ENCODE peak calls at places on chromosomes 5 and 9, in ten cellular contexts. N, W, X, F, E, I, U, Y, P and C are unnamed samples.

GRCh38 chr5:135977375-135977928 is 22.7 kb upstream of the LECT2 start:
- DNase-seq in N (peak), W (peak), X (no peak), F (no peak), E (peak), I (peak), U (no peak), Y (no peak), P (no peak), C (peak)

GRCh38 chr5:95728494-95729114 is 2.5 kb upstream of the RHOBTB3 start:
- DNase-seq in N (no peak), W (no peak), X (no peak), F (no peak), E (no peak), I (no peak), U (peak), Y (peak), P (no peak), C (no peak)

GRCh38 chr9:130110166-130110565 is 56.5 kb downstream of the GPR107 start:
- DNase-seq in N (no peak), W (no peak), X (peak), F (no peak), E (no peak), I (no peak), U (no peak), Y (no peak), P (no peak), C (no peak)

GRCh38 chr5:168851902-168852321 is 272.7 kb upstream of the PANK3 start:
- DNase-seq in N (peak), W (no peak), X (peak), F (peak), E (peak), I (no peak), U (no peak), Y (peak), P (no peak), C (peak)

GRCh38 chr5:160747559-160747958 is 104.5 kb downstream of the ATP10B start:
- DNase-seq in N (no peak), W (no peak), X (no peak), F (no peak), E (no peak), I (no peak), U (no peak), Y (no peak), P (no peak), C (peak)

GRCh38 chr5:66239034-66239433 is 94.9 kb downstream of the SREK1 start:
- DNase-seq in N (no peak), W (no peak), X (no peak), F (no peak), E (no peak), I (no peak), U (no peak), Y (peak), P (no peak), C (no peak)

GRCh38 chr9:37984672-37985611 is 81.0 kb upstream of the SLC25A51 start:
- DNase-seq in N (no peak), W (peak), X (no peak), F (no peak), E (peak), I (no peak), U (peak), Y (peak), P (no peak), C (peak)

GRCh38 chr5:24644757-24645156 is at the start of gene CDH10:
- DNase-seq in N (no peak), W (no peak), X (no peak), F (no peak), E (no peak), I (peak), U (peak), Y (no peak), P (no peak), C (no peak)

GRCh38 chr5:83510199-83510730 is 38.7 kb downstream of the VCAN start:
- DNase-seq in N (no peak), W (no peak), X (no peak), F (no peak), E (no peak), I (no peak), U (no peak), Y (no peak), P (no peak), C (no peak)

GRCh38 chr5:38621331-38621730 is 64.9 kb upstream of the LIFR start:
- DNase-seq in N (no peak), W (no peak), X (no peak), F (no peak), E (no peak), I (no peak), U (no peak), Y (no peak), P (no peak), C (no peak)

GRCh38 chr9:131969469-131969989 is 110.1 kb downstream of the MED27 start:
- DNase-seq in N (no peak), W (no peak), X (no peak), F (no peak), E (no peak), I (no peak), U (no peak), Y (no peak), P (no peak), C (no peak)

DNA sequence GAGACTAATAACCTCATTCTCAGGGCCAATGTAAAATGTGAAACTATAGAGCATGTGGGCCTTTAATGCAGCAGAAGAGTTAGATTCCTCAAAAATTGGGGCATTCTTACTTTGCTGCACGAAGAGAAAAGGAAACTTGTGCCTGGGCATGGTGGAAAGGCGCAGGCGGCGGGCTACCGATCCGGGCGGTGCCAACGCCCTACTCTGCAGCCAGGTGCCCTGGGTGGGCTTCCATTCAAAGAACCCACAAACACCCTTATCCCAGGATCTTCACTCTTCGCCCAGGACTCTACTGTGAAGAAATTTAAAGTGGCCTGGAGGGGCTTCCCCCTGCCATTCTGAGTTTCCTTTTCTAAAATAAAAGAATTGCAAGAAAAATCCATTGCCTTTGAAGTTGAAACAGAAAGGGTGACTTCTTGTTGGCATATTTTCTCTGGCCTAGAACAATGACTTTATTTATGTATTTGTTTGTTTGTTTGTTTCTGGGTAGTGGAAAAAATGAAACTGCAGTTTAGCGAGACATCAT is 124.9 kb downstream of the TMEM161B start:
- DNase-seq in N (peak), W (no peak), X (no peak), F (no peak), E (no peak), I (peak), U (no peak), Y (no peak), P (no peak), C (no peak)
- H3K4me3 ChIP-seq in N (no peak), W (peak), X (no peak), F (no peak), E (peak), I (no peak), U (peak), Y (no peak), P (peak), C (no peak)

DNA sequence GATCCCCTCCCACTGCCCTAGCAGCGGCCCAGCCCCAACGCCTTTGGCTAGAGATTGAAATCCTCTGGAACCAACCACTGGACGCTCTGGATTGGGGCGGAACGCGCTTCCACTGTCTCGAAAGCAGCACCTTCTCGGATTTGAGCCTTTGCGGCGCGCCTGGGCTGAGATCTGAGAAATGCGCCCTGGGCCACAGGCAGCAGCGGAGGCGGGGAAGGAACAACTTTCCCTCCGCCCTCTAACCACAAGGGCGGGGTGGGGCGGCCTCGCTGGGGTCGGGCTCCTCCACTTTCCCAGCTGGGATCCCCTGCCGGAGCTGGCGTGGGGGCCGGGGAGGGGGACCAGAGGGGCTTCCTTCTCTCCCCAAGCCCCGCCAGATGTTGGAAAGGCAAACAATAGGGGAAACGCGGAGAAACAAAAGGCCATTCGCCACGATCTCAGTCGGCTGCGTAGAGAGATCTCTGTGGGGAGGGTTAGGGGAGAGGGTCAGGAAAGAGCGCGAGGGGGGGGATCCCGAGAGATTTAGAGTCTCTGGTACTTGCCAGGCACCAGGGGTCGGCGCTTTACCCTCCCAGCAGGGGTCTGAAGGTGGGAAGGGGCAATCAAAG is 1.2 kb downstream of the MOB3B start:
- DNase-seq in N (peak), W (peak), X (peak), F (no peak), E (peak), I (peak), U (peak), Y (no peak), P (peak), C (peak)
- H3K4me3 ChIP-seq in N (peak), W (peak), X (peak), F (peak), E (peak), I (peak), U (peak), Y (peak), P (peak), C (peak)

GRCh38 chr5:55572011-55572410 is 37.2 kb upstream of the PLPP1 start:
- DNase-seq in N (no peak), W (no peak), X (no peak), F (no peak), E (no peak), I (no peak), U (no peak), Y (no peak), P (no peak), C (peak)
- H3K4me3 ChIP-seq in N (no peak), W (no peak), X (no peak), F (no peak), E (no peak), I (no peak), U (no peak), Y (no peak), P (no peak), C (no peak)

DNA sequence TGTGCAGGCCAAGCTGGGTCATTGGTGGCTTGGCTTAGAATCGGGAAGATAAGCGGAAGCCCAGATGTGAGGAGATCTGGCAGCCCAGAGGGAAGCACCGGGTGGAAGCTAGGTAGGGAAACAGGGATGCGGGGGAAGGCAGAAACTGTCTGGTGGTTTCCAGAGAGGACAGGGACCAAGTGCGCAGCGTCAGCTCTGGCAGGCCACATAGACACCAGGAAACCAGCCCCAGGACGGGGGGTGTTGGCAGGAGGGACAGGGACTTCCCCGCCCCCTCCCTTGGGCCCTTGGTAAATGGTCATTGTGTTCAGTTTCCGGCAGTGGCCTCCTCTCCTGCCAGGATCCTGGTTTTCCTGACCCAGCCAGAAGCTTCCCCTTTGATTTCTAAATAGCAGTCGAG is 2.0 kb downstream of the RALGDS start:
- DNase-seq in N (no peak), W (no peak), X (no peak), F (no peak), E (no peak), I (no peak), U (peak), Y (no peak), P (no peak), C (no peak)
- H3K4me3 ChIP-seq in N (no peak), W (peak), X (no peak), F (no peak), E (no peak), I (no peak), U (peak), Y (no peak), P (peak), C (no peak)

DNA sequence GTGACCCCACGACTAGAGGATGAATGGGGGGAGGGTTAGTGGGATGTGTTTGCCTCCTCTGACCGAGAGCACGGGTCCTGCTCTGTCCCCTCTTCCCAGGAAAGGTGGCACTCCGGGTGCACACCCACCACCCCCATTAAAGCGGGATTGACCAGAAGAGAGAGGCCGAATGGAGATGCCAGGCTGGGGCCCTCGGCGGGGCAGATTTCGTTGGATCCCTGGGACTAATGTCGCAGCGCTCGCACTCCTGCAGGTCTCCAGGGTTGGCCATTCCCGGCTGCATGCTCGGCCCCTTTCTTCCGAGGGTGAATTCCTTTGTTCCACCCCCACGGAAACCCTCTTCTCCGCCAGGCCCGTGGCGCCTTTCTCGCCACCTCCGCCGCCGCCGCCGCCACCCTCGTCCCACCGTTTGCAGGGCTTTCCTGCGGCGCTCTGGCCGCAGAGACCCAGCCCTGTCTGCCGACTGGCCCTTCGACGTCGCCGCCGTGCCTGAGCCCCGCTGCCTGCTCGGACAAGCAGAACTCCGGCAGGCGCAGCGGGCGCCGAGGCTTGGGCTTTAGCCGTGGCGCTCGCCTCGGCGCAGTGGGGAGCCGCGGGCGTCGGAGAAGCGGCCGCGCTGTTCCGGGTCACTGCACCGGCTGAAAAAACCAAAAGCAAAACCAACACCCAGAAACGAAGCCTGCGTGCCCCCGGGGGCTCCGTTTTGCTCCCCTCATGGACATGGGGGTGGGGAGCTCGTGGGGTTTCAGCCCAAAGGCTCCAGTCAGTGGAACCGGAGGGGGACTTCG is 11.8 kb downstream of the LMX1B start:
- DNase-seq in N (no peak), W (no peak), X (no peak), F (no peak), E (no peak), I (no peak), U (no peak), Y (no peak), P (no peak), C (no peak)
- H3K4me3 ChIP-seq in N (peak), W (peak), X (peak), F (no peak), E (no peak), I (no peak), U (no peak), Y (peak), P (peak), C (no peak)

GRCh38 chr5:119218830-119219782 is 136.7 kb upstream of the TNFAIP8 start:
- DNase-seq in N (no peak), W (no peak), X (no peak), F (no peak), E (no peak), I (no peak), U (peak), Y (peak), P (no peak), C (no peak)
- H3K4me3 ChIP-seq in N (no peak), W (no peak), X (no peak), F (no peak), E (no peak), I (no peak), U (no peak), Y (peak), P (no peak), C (no peak)

GRCh38 chr9:36486933-36487481 is 85.7 kb upstream of the MELK start:
- DNase-seq in N (peak), W (peak), X (peak), F (no peak), E (peak), I (peak), U (peak), Y (no peak), P (no peak), C (peak)

GRCh38 chr9:36486454-36486932 is 86.2 kb upstream of the MELK start:
- DNase-seq in N (no peak), W (no peak), X (no peak), F (no peak), E (no peak), I (peak), U (peak), Y (no peak), P (no peak), C (no peak)

GRCh38 chr9:36487482-36488321 is 85.0 kb upstream of the MELK start:
- DNase-seq in N (peak), W (peak), X (peak), F (peak), E (peak), I (peak), U (peak), Y (peak), P (peak), C (peak)

GRCh38 chr9:36485647-36486453 is 85.8 kb upstream of the RNF38 start:
- DNase-seq in N (no peak), W (no peak), X (peak), F (no peak), E (no peak), I (peak), U (peak), Y (peak), P (no peak), C (no peak)

DNA sequence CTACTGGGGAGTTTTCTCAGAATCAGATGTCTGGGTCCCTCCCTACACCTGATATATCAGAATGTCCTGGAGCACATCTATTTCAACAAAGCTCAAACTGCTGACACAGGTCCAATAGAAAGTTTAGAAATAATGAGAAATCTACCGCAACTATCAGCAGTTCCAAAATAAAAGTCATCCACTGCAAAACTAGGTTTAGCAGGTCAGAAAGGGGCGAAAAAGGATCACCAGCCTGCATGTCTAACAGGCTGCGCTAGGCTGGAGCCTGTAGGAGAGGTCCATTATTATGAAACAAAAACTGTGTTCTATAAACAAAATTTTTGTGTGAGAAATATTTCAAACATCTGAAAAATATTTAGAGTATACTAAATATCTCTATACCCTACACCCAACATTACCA is 84.1 kb upstream of the RNF38 start:
- DNase-seq in N (no peak), W (no peak), X (no peak), F (no peak), E (no peak), I (no peak), U (no peak), Y (no peak), P (no peak), C (no peak)
- H3K4me3 ChIP-seq in N (no peak), W (no peak), X (no peak), F (no peak), E (no peak), I (no peak), U (no peak), Y (no peak), P (no peak), C (no peak)

DNA sequence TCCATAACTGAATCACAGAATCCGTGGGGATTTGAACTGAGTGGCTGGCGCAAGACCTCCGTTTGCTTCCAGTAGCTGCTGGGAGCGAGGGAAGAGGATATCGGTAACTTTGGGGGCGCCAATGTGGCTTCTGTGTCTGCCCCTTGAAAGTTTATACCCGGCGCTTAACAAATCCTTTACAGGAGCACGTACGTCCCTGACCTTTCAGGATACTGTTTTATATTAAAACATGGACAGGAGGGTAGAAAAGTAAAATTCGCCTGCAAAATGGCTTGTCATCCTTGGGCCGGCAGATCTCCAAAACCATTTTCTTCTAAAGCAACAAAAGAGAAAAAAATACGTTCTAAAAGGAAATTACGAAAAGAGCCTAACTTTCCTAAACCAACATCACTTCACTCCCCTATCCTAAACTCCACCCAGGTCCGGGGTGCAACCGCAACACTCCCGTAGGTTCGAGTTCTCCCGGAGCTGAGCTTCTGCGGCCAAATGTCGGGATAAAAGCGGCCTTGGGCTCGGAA is 656 bp upstream of the DMRT3 start:
- DNase-seq in N (no peak), W (no peak), X (no peak), F (no peak), E (no peak), I (no peak), U (no peak), Y (no peak), P (no peak), C (no peak)
- H3K4me3 ChIP-seq in N (no peak), W (no peak), X (no peak), F (peak), E (no peak), I (peak), U (no peak), Y (no peak), P (peak), C (no peak)

DNA sequence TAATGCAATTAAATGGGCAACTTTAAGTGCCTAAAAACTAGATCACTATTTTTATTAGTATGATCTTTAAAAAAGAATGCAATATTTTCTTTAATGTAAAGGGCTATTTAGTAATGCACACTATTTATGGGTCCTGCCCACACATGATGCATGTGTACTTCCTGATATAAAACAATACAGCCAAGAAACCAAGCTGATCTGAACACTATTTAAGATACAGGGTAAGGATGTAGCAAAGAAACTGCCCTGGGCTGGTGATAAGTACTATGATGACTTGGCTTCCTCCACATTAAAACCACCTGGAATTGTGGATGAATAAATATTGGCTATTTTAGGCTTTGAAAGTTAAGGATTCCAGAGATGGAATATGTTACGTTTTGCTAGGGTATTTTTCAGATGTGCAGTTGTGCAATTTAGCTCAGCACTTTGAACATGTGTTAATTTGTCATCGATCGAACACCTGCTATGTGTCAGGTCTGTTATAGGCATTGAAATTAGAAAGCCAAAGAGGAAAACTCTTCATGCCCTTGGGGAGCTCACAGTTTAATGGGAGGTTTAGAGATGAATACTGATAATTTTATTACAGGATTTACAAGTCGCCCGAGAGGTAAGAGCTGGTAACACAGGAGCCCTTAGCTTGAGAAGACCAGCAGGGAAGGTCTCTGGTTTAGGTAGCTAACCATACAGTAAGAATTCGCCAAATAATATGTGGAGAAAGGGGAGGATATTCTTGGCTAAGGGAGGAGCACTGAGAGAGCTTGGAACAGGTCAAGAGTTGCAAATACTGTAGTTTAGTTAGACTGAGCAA is 276.6 kb downstream of the PLK2 start:
- DNase-seq in N (no peak), W (no peak), X (no peak), F (no peak), E (no peak), I (no peak), U (no peak), Y (peak), P (no peak), C (no peak)
- H3K4me3 ChIP-seq in N (no peak), W (no peak), X (no peak), F (no peak), E (no peak), I (no peak), U (no peak), Y (no peak), P (no peak), C (no peak)